ENCODE peak calls at places on chromosome 16, in four cellular contexts. X is stimulated activated CD4-positive, alpha-beta T cell treated with anti-CD3 and anti-CD28 coated beads, Interleukin-1b, Interleukin-23, amount 100 ng/mL, for 1 hour; V is hypothalamus; M is adrenal gland. C is an unnamed sample.

GRCh38 chr16:83200005-83200779 is 573.4 kb downstream of the CDH13 start:
- DNase-seq in X (no peak), V (peak), M (no peak), C (no peak)

GRCh38 chr16:75416904-75417565 is 16.3 kb downstream of the CFDP1 start:
- DNase-seq in X (no peak), V (no peak), M (no peak), C (no peak)

GRCh38 chr16:1877089-1877488 is 5.1 kb upstream of the MEIOB start:
- DNase-seq in X (no peak), V (no peak), M (no peak), C (no peak)

GRCh38 chr16:1823821-1824220 is 2.8 kb downstream of the HAGH start:
- DNase-seq in X (no peak), V (no peak), M (peak), C (no peak)

GRCh38 chr16:76573281-76573680 is 296.1 kb downstream of the CNTNAP4 start:
- DNase-seq in X (no peak), V (no peak), M (no peak), C (no peak)

GRCh38 chr16:18039931-18040330 is 296.6 kb downstream of the NPIPA8 start:
- DNase-seq in X (no peak), V (no peak), M (no peak), C (no peak)

GRCh38 chr16:12459401-12459791 is 344.3 kb downstream of the CPPED1 start:
- DNase-seq in X (no peak), V (no peak), M (peak), C (no peak)

GRCh38 chr16:73019456-73020362 is 28.2 kb downstream of the ZFHX3 start:
- DNase-seq in X (no peak), V (no peak), M (peak), C (no peak)

GRCh38 chr16:3058173-3059030 is 7.0 kb upstream of the IL32 start:
- DNase-seq in X (no peak), V (no peak), M (no peak), C (no peak)

GRCh38 chr16:4087990-4088577 is 28.2 kb downstream of the ADCY9 start:
- DNase-seq in X (no peak), V (no peak), M (no peak), C (no peak)